ENCODE peak calls at places on chromosomes 1 and 21, in six cellular contexts. R, W, O, Y, B and K are unnamed samples.
A peak's percentile ranks its signal among the peaks of the same experiment; 100 is the strongest.

GRCh38 chr1:176517484-176517883 is 54.5 kb downstream of the PAPPA2 start:
- DNase-seq in R (peak; percentile 23), W (no peak), O (no peak), Y (no peak), B (peak; percentile 85), K (no peak)

GRCh38 chr21:41369915-41370839 is 8.3 kb downstream of the MX2 start:
- DNase-seq in R (no peak), W (no peak), O (no peak), Y (no peak), B (no peak), K (no peak)

GRCh38 chr1:86914998-86915736 is 732 bp downstream of the HS2ST1 start:
- DNase-seq in R (peak; percentile 44), W (peak; percentile 49), O (peak; percentile 55), Y (no peak), B (peak; percentile 53), K (peak; percentile 64)

GRCh38 chr1:35029756-35030155 is 2.0 kb downstream of the ZMYM6 start:
- DNase-seq in R (no peak), W (no peak), O (peak; percentile 25), Y (no peak), B (peak; percentile 43), K (peak; percentile 52)

GRCh38 chr1:236143104-236143948 is 987 bp downstream of the GPR137B start:
- DNase-seq in R (peak; percentile 46), W (no peak), O (peak; percentile 68), Y (no peak), B (peak; percentile 74), K (peak; percentile 80)

GRCh38 chr1:3266870-3267549 is 187.5 kb upstream of the ARHGEF16 start:
- DNase-seq in R (no peak), W (no peak), O (no peak), Y (no peak), B (no peak), K (no peak)

GRCh38 chr1:227197064-227197463 is 121.2 kb downstream of the CDC42BPA start:
- DNase-seq in R (no peak), W (no peak), O (no peak), Y (no peak), B (no peak), K (no peak)

GRCh38 chr21:28473530-28474225 is 519.0 kb downstream of the LTN1 start:
- DNase-seq in R (no peak), W (no peak), O (peak; percentile 35), Y (no peak), B (peak; percentile 70), K (peak; percentile 60)

GRCh38 chr1:64877151-64877550 is 89.2 kb downstream of the JAK1 start:
- DNase-seq in R (no peak), W (no peak), O (no peak), Y (no peak), B (no peak), K (no peak)

DNA sequence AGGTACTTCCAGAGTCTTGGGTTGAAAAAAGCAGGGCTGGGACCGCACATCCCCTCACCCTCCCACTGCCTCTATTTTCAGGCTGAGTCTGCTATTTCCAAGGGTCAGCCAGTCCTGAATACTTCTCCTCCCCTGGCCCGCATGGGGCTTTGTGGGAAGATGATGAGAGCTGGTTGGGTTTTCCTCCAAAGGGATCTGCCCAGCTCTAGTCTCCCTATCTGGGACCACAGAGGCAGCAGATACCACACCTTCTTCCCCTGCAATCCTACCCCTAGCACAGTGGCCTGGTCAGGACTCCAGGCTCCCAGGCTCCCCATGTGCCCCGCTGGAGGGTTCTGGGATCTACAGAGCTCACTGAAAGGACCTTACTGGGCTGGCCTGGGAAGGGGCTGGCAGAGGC is 13.2 kb downstream of the CACNA1S start:
- DNase-seq in R (no peak), W (no peak), O (no peak), Y (no peak), B (no peak), K (no peak)
- TF ChIP-seq CTCF in R (no peak), W (no peak), O (no peak), Y (no peak), B (no peak), K (no peak)

GRCh38 chr1:22365331-22366295 is 86.0 kb upstream of the ZBTB40 start:
- DNase-seq in R (no peak), W (no peak), O (no peak), Y (no peak), B (peak; percentile 37), K (peak; percentile 7)

GRCh38 chr1:22366346-22366745 is 85.3 kb upstream of the ZBTB40 start:
- DNase-seq in R (no peak), W (no peak), O (no peak), Y (no peak), B (no peak), K (no peak)

GRCh38 chr1:22364326-22364650 is 87.4 kb upstream of the ZBTB40 start:
- DNase-seq in R (no peak), W (no peak), O (no peak), Y (no peak), B (no peak), K (no peak)

GRCh38 chr1:22363403-22364325 is 88.0 kb upstream of the ZBTB40 start:
- DNase-seq in R (no peak), W (no peak), O (no peak), Y (no peak), B (no peak), K (no peak)

GRCh38 chr1:22364764-22365163 is 86.9 kb upstream of the ZBTB40 start:
- DNase-seq in R (no peak), W (no peak), O (no peak), Y (no peak), B (no peak), K (no peak)
- TF ChIP-seq CTCF in R (no peak), W (no peak), O (no peak), Y (no peak), B (no peak), K (no peak)

GRCh38 chr1:156616463-156616862 is 2.8 kb upstream of the HAPLN2 start:
- DNase-seq in R (no peak), W (no peak), O (peak; percentile 64), Y (no peak), B (peak; percentile 54), K (peak; percentile 60)

GRCh38 chr1:156622581-156623297 is 3.5 kb downstream of the HAPLN2 start:
- DNase-seq in R (no peak), W (no peak), O (no peak), Y (no peak), B (no peak), K (no peak)

GRCh38 chr1:156619582-156619955 is 354 bp downstream of the HAPLN2 start:
- DNase-seq in R (no peak), W (no peak), O (no peak), Y (no peak), B (no peak), K (no peak)

GRCh38 chr1:156615946-156616345 is 3.3 kb upstream of the HAPLN2 start:
- DNase-seq in R (no peak), W (no peak), O (no peak), Y (no peak), B (no peak), K (no peak)

DNA sequence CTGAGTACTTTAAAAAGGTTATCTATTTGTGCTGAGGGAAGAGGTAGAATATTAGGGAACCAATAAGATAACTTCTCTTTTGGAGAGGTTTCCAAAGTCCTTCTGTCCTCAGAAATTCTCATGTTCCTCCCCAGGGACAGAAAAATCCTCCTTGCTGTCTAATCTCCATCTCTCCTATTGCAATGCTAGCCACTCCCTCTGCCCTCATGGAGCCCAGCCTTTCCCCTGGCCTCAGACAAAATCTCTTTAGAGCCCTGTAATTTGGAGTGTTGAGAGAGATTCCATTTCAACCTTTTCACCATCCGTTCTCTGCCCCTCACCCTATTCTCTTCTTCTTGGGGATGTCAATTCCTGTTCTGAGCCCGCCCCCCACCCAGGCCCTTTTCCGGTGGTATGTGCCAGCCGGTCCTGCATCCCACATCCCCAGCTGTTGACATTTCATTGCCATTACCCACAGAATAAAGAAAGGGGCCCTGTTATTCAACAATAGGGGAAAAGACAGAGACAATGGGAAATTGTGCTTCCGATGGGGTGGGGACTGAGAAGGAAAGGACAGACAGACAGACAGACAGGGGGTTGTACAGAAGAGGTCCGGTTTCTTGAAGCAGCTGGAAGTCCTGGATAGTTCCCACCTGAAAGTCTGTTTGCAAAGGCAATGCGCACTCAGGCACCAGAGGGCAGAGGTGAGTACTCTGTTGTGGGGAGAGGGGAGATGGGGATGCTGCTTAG is at the start of gene HAPLN2:
- DNase-seq in R (no peak), W (peak; percentile 36), O (peak; percentile 23), Y (no peak), B (no peak), K (no peak)
- TF ChIP-seq CTCF in R (peak; percentile 25), W (no peak), O (peak; percentile 56), Y (peak; percentile 39), B (peak; percentile 48), K (peak; percentile 49)

DNA sequence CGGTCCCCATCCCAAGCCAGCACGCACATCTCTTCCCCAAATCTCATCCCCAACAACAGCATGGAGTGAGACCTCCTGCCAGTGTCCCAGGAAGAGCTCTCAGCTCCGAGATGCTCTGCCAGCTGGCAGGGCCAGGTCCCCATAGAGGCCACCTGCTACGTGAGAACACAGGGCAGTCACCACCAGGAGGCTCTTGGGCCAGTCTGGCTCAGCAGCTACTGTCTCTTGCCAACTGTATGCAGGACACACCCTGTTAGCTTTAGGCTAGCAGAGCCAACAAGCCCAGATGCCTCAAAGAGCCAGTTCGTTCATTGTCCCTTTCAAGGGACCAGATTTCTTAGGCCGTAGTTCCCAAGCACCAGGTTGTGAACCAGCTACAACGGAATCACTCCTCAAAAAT is 36.9 kb downstream of the FBXO2 start:
- DNase-seq in R (no peak), W (no peak), O (no peak), Y (no peak), B (no peak), K (no peak)
- TF ChIP-seq CTCF in R (no peak), W (no peak), O (no peak), Y (no peak), B (no peak), K (no peak)

GRCh38 chr1:214719207-214719606 is 116.2 kb downstream of the CENPF start:
- DNase-seq in R (no peak), W (no peak), O (no peak), Y (no peak), B (peak; percentile 11), K (no peak)
- TF ChIP-seq CTCF in R (no peak), W (no peak), O (peak; percentile 8), Y (no peak), B (peak; percentile 31), K (peak; percentile 18)

GRCh38 chr1:84686203-84686602 is 4.1 kb downstream of the SSX2IP start:
- DNase-seq in R (no peak), W (no peak), O (no peak), Y (no peak), B (no peak), K (no peak)
- TF ChIP-seq CTCF in R (no peak), W (no peak), O (no peak), Y (no peak), B (no peak), K (no peak)